ENCODE peak calls at places on chromosomes 5 and 9, in five cellular contexts. D, Q, W, X and C are unnamed samples.

GRCh38 chr9:105257767-105258166 is 13.3 kb downstream of the SLC44A1 start:
- DNase-seq in D (no peak), Q (no peak), W (no peak), X (no peak), C (no peak)

GRCh38 chr5:31096238-31096865 is 97.1 kb upstream of the CDH6 start:
- DNase-seq in D (no peak), Q (peak), W (peak), X (no peak), C (no peak)

GRCh38 chr9:24879591-24879990 is 333.9 kb upstream of the IZUMO3 start:
- DNase-seq in D (no peak), Q (no peak), W (no peak), X (no peak), C (no peak)

GRCh38 chr9:34577635-34578240 is 11.8 kb downstream of the CNTFR start:
- DNase-seq in D (no peak), Q (no peak), W (no peak), X (no peak), C (no peak)

GRCh38 chr5:25190521-25191000 is 545.8 kb upstream of the CDH10 start:
- DNase-seq in D (no peak), Q (no peak), W (no peak), X (no peak), C (no peak)

GRCh38 chr5:134242146-134242545 is 16.3 kb upstream of the PPP2CA start:
- DNase-seq in D (no peak), Q (no peak), W (peak), X (peak), C (no peak)

GRCh38 chr5:115415143-115415491 is 118.7 kb upstream of the CCDC112 start:
- DNase-seq in D (no peak), Q (no peak), W (peak), X (peak), C (no peak)

GRCh38 chr5:128228506-128228905 is 144.9 kb downstream of the SLC12A2 start:
- DNase-seq in D (no peak), Q (no peak), W (peak), X (peak), C (no peak)

GRCh38 chr5:107636555-107636954 is 34.2 kb downstream of the EFNA5 start:
- DNase-seq in D (no peak), Q (no peak), W (no peak), X (no peak), C (no peak)

GRCh38 chr5:139147743-139148079 is 50.5 kb downstream of the SIL1 start:
- DNase-seq in D (no peak), Q (no peak), W (peak), X (peak), C (no peak)

GRCh38 chr9:3804148-3804547 is 278.3 kb upstream of the RFX3 start:
- DNase-seq in D (no peak), Q (no peak), W (peak), X (peak), C (no peak)

GRCh38 chr5:76901522-76901921 is 51.3 kb upstream of the CRHBP start:
- DNase-seq in D (no peak), Q (no peak), W (no peak), X (no peak), C (no peak)

GRCh38 chr9:121861501-121862180 is 210.2 kb downstream of the DAB2IP start:
- DNase-seq in D (no peak), Q (peak), W (no peak), X (peak), C (peak)

GRCh38 chr9:129359871-129360536 is 181.9 kb upstream of the IER5L start:
- DNase-seq in D (no peak), Q (no peak), W (no peak), X (no peak), C (no peak)

GRCh38 chr9:75866273-75866871 is 24.1 kb upstream of the PCSK5 start:
- DNase-seq in D (no peak), Q (no peak), W (peak), X (peak), C (peak)

GRCh38 chr5:133326361-133326760 is 274.5 kb downstream of the HSPA4 start:
- DNase-seq in D (no peak), Q (no peak), W (no peak), X (no peak), C (no peak)

GRCh38 chr5:20974423-20974822 is 986.4 kb upstream of the CDH18 start:
- DNase-seq in D (no peak), Q (no peak), W (no peak), X (no peak), C (no peak)

GRCh38 chr9:70073756-70074155 is 30.1 kb downstream of the MAMDC2 start:
- DNase-seq in D (no peak), Q (no peak), W (no peak), X (peak), C (no peak)

GRCh38 chr5:136802382-136802781 is 437.0 kb upstream of the TRPC7 start:
- DNase-seq in D (no peak), Q (no peak), W (peak), X (peak), C (peak)

GRCh38 chr9:104319198-104319597 is 184.9 kb upstream of the OR13F1 start:
- DNase-seq in D (no peak), Q (no peak), W (no peak), X (no peak), C (no peak)

GRCh38 chr9:16817002-16817401 is 53.5 kb downstream of the BNC2 start:
- DNase-seq in D (no peak), Q (no peak), W (no peak), X (no peak), C (no peak)

GRCh38 chr9:131704988-131705387 is 34.9 kb downstream of the RAPGEF1 start:
- DNase-seq in D (no peak), Q (no peak), W (no peak), X (no peak), C (no peak)

GRCh38 chr5:142432961-142433360 is 108.1 kb upstream of the SPRY4 start:
- DNase-seq in D (peak), Q (no peak), W (no peak), X (no peak), C (no peak)

GRCh38 chr5:107570805-107571531 is 99.8 kb downstream of the EFNA5 start:
- DNase-seq in D (no peak), Q (no peak), W (no peak), X (no peak), C (no peak)

GRCh38 chr5:73694089-73694488 is 68.1 kb downstream of the ARHGEF28 start:
- DNase-seq in D (no peak), Q (no peak), W (no peak), X (no peak), C (no peak)

GRCh38 chr9:101119206-101119819 is 90.8 kb downstream of the PLPPR1 start:
- DNase-seq in D (no peak), Q (peak), W (no peak), X (peak), C (peak)

GRCh38 chr9:31587176-31587575 is 797.3 kb upstream of the ACO1 start:
- DNase-seq in D (no peak), Q (no peak), W (no peak), X (no peak), C (no peak)

GRCh38 chr5:173988554-173989431 is at the start of gene C5orf47:
- DNase-seq in D (no peak), Q (no peak), W (no peak), X (no peak), C (no peak)

GRCh38 chr9:108584860-108585259 is 270.9 kb downstream of the ACTL7B start:
- DNase-seq in D (no peak), Q (no peak), W (no peak), X (no peak), C (no peak)

GRCh38 chr9:25678147-25678666 is at the start of gene TUSC1:
- DNase-seq in D (no peak), Q (peak), W (peak), X (peak), C (peak)

GRCh38 chr9:100472725-100473261 is at the start of gene TMEFF1:
- DNase-seq in D (peak), Q (peak), W (peak), X (peak), C (no peak)

GRCh38 chr5:148843510-148844318 is 17.3 kb downstream of the ADRB2 start:
- DNase-seq in D (no peak), Q (no peak), W (peak), X (peak), C (no peak)

GRCh38 chr5:140020601-140021177 is 22.4 kb downstream of the NRG2 start:
- DNase-seq in D (no peak), Q (no peak), W (no peak), X (no peak), C (no peak)

GRCh38 chr5:150481972-150482406 is 25.9 kb upstream of the NDST1 start:
- DNase-seq in D (no peak), Q (no peak), W (no peak), X (no peak), C (no peak)